ENCODE peak calls at places on chromosomes 3 and 15, in four cellular contexts. One of them, this sample, is unnamed.

GRCh38 chr15:27017168-27017809 is 46.3 kb downstream of the GABRG3 start:
- DNase-seq in K562: peak
- DNase-seq in HepG2: peak
- DNase-seq in GM12878: peak
- DNase-seq in this sample: peak

GRCh38 chr3:140585828-140586227 is 92.0 kb upstream of the TRIM42 start:
- DNase-seq in K562: no peak
- DNase-seq in HepG2: no peak
- DNase-seq in GM12878: no peak
- DNase-seq in this sample: no peak

GRCh38 chr15:43105077-43105769 is 615 bp downstream of the UBR1 start:
- DNase-seq in K562: peak
- DNase-seq in HepG2: peak
- DNase-seq in GM12878: no peak
- DNase-seq in this sample: peak

GRCh38 chr3:64342940-64343691 is 117.8 kb upstream of the PRICKLE2 start:
- DNase-seq in K562: no peak
- DNase-seq in HepG2: peak
- DNase-seq in GM12878: no peak
- DNase-seq in this sample: no peak

GRCh38 chr3:128133273-128133883 is 9.8 kb upstream of the RUVBL1 start:
- DNase-seq in K562: peak
- DNase-seq in HepG2: peak
- DNase-seq in GM12878: no peak
- DNase-seq in this sample: no peak

GRCh38 chr3:45362161-45362560 is 26.2 kb upstream of the LARS2 start:
- DNase-seq in K562: no peak
- DNase-seq in HepG2: no peak
- DNase-seq in GM12878: no peak
- DNase-seq in this sample: no peak

GRCh38 chr15:34301058-34301457 is 36.5 kb downstream of the SLC12A6 start:
- DNase-seq in K562: no peak
- DNase-seq in HepG2: peak
- DNase-seq in GM12878: no peak
- DNase-seq in this sample: no peak

GRCh38 chr15:47484119-47484518 is 233.2 kb upstream of the SEMA6D start:
- DNase-seq in K562: no peak
- DNase-seq in HepG2: no peak
- DNase-seq in GM12878: no peak
- DNase-seq in this sample: no peak

GRCh38 chr3:140180603-140181002 is 245.6 kb downstream of the CLSTN2 start:
- DNase-seq in K562: no peak
- DNase-seq in HepG2: no peak
- DNase-seq in GM12878: no peak
- DNase-seq in this sample: no peak

GRCh38 chr15:76572983-76573314 is 236.4 kb downstream of the ISL2 start:
- DNase-seq in K562: no peak
- DNase-seq in HepG2: no peak
- DNase-seq in GM12878: no peak
- DNase-seq in this sample: no peak

GRCh38 chr15:76575177-76576078 is 238.9 kb downstream of the ISL2 start:
- DNase-seq in K562: no peak
- DNase-seq in HepG2: no peak
- DNase-seq in GM12878: peak
- DNase-seq in this sample: no peak

GRCh38 chr15:76582550-76582949 is 246.0 kb downstream of the ISL2 start:
- DNase-seq in K562: no peak
- DNase-seq in HepG2: no peak
- DNase-seq in GM12878: no peak
- DNase-seq in this sample: no peak

GRCh38 chr15:76576526-76577279 is 240.1 kb downstream of the ISL2 start:
- DNase-seq in K562: no peak
- DNase-seq in HepG2: peak
- DNase-seq in GM12878: peak
- DNase-seq in this sample: no peak

DNA sequence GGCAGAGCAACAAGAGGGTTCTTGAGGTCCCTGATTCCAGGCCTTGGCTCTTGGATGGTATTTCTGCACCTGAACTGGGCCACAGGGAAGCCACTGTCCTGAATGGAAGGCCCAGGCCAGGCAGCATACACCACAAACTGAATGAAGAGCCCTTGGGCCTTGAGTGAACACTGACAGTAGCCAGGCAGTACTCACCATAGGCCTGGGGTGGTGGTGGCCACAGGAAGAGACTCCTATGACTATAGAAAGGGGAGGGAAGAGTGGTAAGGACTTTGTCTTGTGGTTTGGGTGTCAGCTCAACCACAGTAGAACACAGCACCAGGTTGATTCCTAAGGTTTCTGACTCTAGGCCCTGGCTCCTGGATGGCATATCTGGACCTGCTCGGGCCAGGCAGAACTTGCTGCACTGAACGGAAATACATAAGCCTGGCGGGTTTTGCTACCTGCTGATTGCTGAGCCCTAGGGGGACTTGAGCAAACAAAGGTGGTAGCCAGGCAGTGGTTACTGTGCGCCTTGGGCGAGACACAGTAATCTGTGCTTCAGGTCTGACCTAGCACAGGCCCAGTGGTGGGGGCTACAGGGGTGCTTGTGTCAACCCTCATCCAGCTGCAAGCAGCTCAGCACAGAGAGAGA is 241.4 kb downstream of the ISL2 start:
- DNase-seq in K562: no peak
- DNase-seq in HepG2: no peak
- DNase-seq in GM12878: no peak
- DNase-seq in this sample: no peak
- TF ChIP-seq TARDBP in K562: no peak
- TF ChIP-seq TARDBP in HepG2: no peak
- TF ChIP-seq TARDBP in GM12878: no peak
- TF ChIP-seq TARDBP in this sample: no peak

DNA sequence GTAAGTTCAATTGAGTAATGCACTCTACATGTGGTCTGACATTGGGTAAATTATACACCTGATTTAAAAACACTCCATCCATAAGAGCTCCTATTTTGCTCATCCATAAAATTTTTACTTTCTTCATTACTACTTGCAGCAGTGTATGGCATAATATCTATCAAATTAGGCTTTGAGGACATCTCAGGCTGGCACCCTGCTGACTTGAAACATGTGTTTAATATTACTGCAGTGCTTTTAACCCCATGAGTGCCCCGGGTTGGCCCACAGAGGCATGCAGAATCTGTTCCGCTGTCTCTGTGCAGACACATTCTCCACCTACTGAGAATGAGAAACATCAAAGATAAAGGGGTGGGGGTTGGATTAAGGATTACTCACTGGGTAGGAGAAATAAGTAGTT is 249.9 kb upstream of the DNAJC19 start:
- DNase-seq in K562: no peak
- DNase-seq in HepG2: no peak
- DNase-seq in GM12878: no peak
- DNase-seq in this sample: no peak
- TF ChIP-seq TARDBP in K562: no peak
- TF ChIP-seq TARDBP in HepG2: no peak
- TF ChIP-seq TARDBP in GM12878: no peak
- TF ChIP-seq TARDBP in this sample: no peak

GRCh38 chr3:195249858-195250464 is 21.0 kb downstream of the XXYLT1 start:
- DNase-seq in K562: no peak
- DNase-seq in HepG2: no peak
- DNase-seq in GM12878: no peak
- DNase-seq in this sample: no peak
- TF ChIP-seq TARDBP in K562: no peak
- TF ChIP-seq TARDBP in HepG2: no peak
- TF ChIP-seq TARDBP in GM12878: no peak
- TF ChIP-seq TARDBP in this sample: no peak

GRCh38 chr3:4125576-4125975 is 177.6 kb upstream of the SETMAR start:
- DNase-seq in K562: no peak
- DNase-seq in HepG2: no peak
- DNase-seq in GM12878: no peak
- DNase-seq in this sample: no peak
- TF ChIP-seq TARDBP in K562: no peak
- TF ChIP-seq TARDBP in HepG2: no peak
- TF ChIP-seq TARDBP in GM12878: no peak
- TF ChIP-seq TARDBP in this sample: no peak

GRCh38 chr3:150300847-150301517 is 107.1 kb upstream of the TSC22D2 start:
- DNase-seq in K562: no peak
- DNase-seq in HepG2: no peak
- DNase-seq in GM12878: no peak
- DNase-seq in this sample: no peak

GRCh38 chr3:150300376-150300775 is 107.7 kb upstream of the TSC22D2 start:
- DNase-seq in K562: no peak
- DNase-seq in HepG2: no peak
- DNase-seq in GM12878: no peak
- DNase-seq in this sample: no peak

GRCh38 chr3:150296123-150296750 is 111.9 kb upstream of the TSC22D2 start:
- DNase-seq in K562: no peak
- DNase-seq in HepG2: no peak
- DNase-seq in GM12878: no peak
- DNase-seq in this sample: no peak

GRCh38 chr3:150296966-150297365 is 111.1 kb upstream of the TSC22D2 start:
- DNase-seq in K562: no peak
- DNase-seq in HepG2: no peak
- DNase-seq in GM12878: no peak
- DNase-seq in this sample: no peak

DNA sequence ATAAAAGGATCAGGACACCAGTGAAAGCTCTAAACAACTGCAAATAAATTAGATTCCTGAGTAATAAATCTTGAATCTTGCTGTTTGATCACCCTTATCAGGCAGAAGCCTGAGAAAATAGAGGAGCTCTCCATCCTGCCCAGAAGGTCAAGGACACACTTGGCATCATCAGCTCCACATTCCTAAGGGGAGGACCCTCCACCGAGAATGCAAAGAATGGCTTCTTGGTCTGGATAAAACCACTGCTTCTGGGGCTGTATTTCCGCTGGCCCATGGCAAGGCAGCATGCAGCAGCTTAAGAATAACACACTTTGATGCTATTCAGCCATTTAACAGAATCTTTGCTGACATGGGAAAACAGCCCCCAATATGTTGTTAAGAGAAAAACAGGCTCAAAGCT is 108.9 kb upstream of the TSC22D2 start:
- DNase-seq in K562: no peak
- DNase-seq in HepG2: no peak
- DNase-seq in GM12878: no peak
- DNase-seq in this sample: no peak
- TF ChIP-seq TARDBP in K562: no peak
- TF ChIP-seq TARDBP in HepG2: no peak
- TF ChIP-seq TARDBP in GM12878: no peak
- TF ChIP-seq TARDBP in this sample: no peak